ENCODE peak calls at places on chromosomes 13 and 19, in nine cellular contexts. N, A, V, B, G, Q, Z, H and J are unnamed samples.

GRCh38 chr19:15934332-15935078 is at the start of gene CYP4F11:
- DNase-seq in B (no peak), Z (no peak), N (no peak), G (no peak), Q (peak; percentile 42), V (no peak), H (peak; percentile 63), A (peak; percentile 65), J (no peak)

GRCh38 chr19:1780272-1780957 is 27.1 kb downstream of the ONECUT3 start:
- DNase-seq in Z (no peak), B (peak; percentile 28), A (no peak), Q (no peak), G (no peak), H (no peak), V (no peak), N (no peak), J (peak; percentile 40)

GRCh38 chr13:73177017-73177416 is 118.2 kb downstream of the KLF5 start:
- DNase-seq in N (no peak), B (no peak), G (no peak), H (no peak), Z (no peak), A (no peak), V (no peak), Q (no peak), J (no peak)

GRCh38 chr19:2952953-2953481 is 8.2 kb upstream of the ZNF77 start:
- DNase-seq in B (no peak), H (no peak), N (no peak), Q (no peak), G (no peak), A (no peak), V (no peak), Z (no peak), J (no peak)

GRCh38 chr13:105634059-105634458 is 901.4 kb downstream of the EFNB2 start:
- DNase-seq in G (no peak), B (peak; percentile 11), H (no peak), N (no peak), Q (no peak), V (no peak), Z (no peak), A (no peak), J (no peak)

GRCh38 chr19:2756477-2756876 is 16.7 kb upstream of the SLC39A3 start:
- DNase-seq in H (no peak), Z (no peak), N (no peak), A (no peak), V (no peak), B (no peak), Q (no peak), G (no peak), J (no peak)

GRCh38 chr19:54388001-54388802 is 23.5 kb upstream of the LAIR1 start:
- DNase-seq in Q (no peak), N (no peak), B (no peak), H (no peak), Z (no peak), G (no peak), A (peak; percentile 26), V (peak; percentile 51), J (no peak)

GRCh38 chr13:95295026-95295425 is 6.2 kb downstream of the ABCC4 start:
- DNase-seq in G (no peak), B (no peak), Q (no peak), Z (no peak), N (no peak), H (no peak), A (no peak), V (no peak), J (no peak)

GRCh38 chr13:49499889-49500660 is 4.3 kb downstream of the PHF11 start:
- DNase-seq in Z (no peak), Q (no peak), A (no peak), G (no peak), N (peak; percentile 62), H (no peak), V (no peak), B (peak; percentile 86), J (peak; percentile 79)

GRCh38 chr13:57588639-57589038 is 42.9 kb upstream of the PCDH17 start:
- DNase-seq in G (no peak), N (no peak), A (no peak), V (no peak), Z (no peak), H (no peak), Q (no peak), B (no peak), J (no peak)

GRCh38 chr19:54654447-54655321 is 8.1 kb upstream of the LILRB4 start:
- DNase-seq in A (no peak), G (no peak), Z (no peak), Q (no peak), H (no peak), B (no peak), N (no peak), V (peak; percentile 53), J (no peak)

GRCh38 chr13:53052675-53053074 is 24.1 kb downstream of the OLFM4 start:
- DNase-seq in N (no peak), Q (no peak), Z (no peak), G (no peak), V (no peak), A (no peak), B (no peak), H (no peak), J (no peak)

GRCh38 chr13:106917673-106918652 is 350.0 kb upstream of the ARGLU1 start:
- DNase-seq in H (peak; percentile 65), V (peak; percentile 85), A (peak; percentile 60), Z (peak; percentile 59), Q (peak; percentile 9), G (no peak), N (peak; percentile 47), B (peak; percentile 86), J (peak; percentile 35)

GRCh38 chr13:21625366-21625765 is 21.4 kb upstream of the MICU2 start:
- DNase-seq in N (no peak), V (peak; percentile 60), A (no peak), H (no peak), Q (no peak), Z (no peak), B (peak; percentile 51), G (no peak), J (peak; percentile 38)

GRCh38 chr13:96652506-96652905 is 341.8 kb downstream of the OXGR1 start:
- DNase-seq in B (peak; percentile 3), V (no peak), A (no peak), Q (no peak), G (no peak), H (no peak), Z (no peak), N (no peak), J (no peak)

GRCh38 chr13:57858376-57858775 is 226.8 kb downstream of the PCDH17 start:
- DNase-seq in A (no peak), G (no peak), Z (no peak), V (no peak), Q (no peak), B (no peak), N (no peak), H (no peak), J (no peak)

GRCh38 chr19:40249201-40249600 is 22.7 kb upstream of the CCNP start:
- DNase-seq in H (no peak), V (no peak), A (no peak), N (no peak), Z (no peak), B (no peak), Q (no peak), G (no peak), J (no peak)
- TF ChIP-seq CTCF in H (no peak), V (no peak), A (no peak), N (no peak), Z (no peak), B (no peak), Q (no peak), G (no peak), J (no peak)

GRCh38 chr19:35644206-35644986 is 2.9 kb downstream of the ETV2 start:
- DNase-seq in B (peak; percentile 91), V (peak; percentile 98), G (peak; percentile 74), H (peak; percentile 95), N (peak; percentile 73), Z (peak; percentile 91), Q (peak; percentile 90), A (peak; percentile 96), J (peak; percentile 89)
- TF ChIP-seq CTCF in B (no peak), V (no peak), G (no peak), H (no peak), N (no peak), Z (no peak), Q (no peak), A (no peak), J (no peak)

GRCh38 chr13:75760182-75760981 is 124.3 kb downstream of the LMO7 start:
- DNase-seq in B (peak; percentile 35), Q (no peak), Z (no peak), G (no peak), H (no peak), N (no peak), A (no peak), V (peak; percentile 12), J (no peak)
- TF ChIP-seq CTCF in B (no peak), Q (no peak), Z (peak; percentile 37), G (no peak), H (peak; percentile 28), N (no peak), A (no peak), V (no peak), J (no peak)

GRCh38 chr19:49613374-49613773 is 22.4 kb downstream of the PRR12 start:
- DNase-seq in N (no peak), G (no peak), V (no peak), Z (no peak), A (no peak), H (no peak), B (peak; percentile 55), Q (no peak), J (peak; percentile 23)

GRCh38 chr19:49616532-49616931 is 23.4 kb downstream of the RRAS start:
- DNase-seq in H (no peak), N (no peak), A (no peak), G (no peak), Q (no peak), Z (no peak), V (no peak), B (no peak), J (no peak)

GRCh38 chr19:49615861-49616260 is 24.1 kb downstream of the RRAS start:
- DNase-seq in Q (no peak), H (no peak), B (no peak), Z (no peak), A (no peak), G (no peak), N (no peak), V (no peak), J (no peak)

GRCh38 chr19:49616945-49617344 is 23.0 kb downstream of the RRAS start:
- DNase-seq in N (no peak), H (no peak), B (no peak), Z (no peak), A (no peak), G (no peak), Q (no peak), V (no peak), J (no peak)

DNA sequence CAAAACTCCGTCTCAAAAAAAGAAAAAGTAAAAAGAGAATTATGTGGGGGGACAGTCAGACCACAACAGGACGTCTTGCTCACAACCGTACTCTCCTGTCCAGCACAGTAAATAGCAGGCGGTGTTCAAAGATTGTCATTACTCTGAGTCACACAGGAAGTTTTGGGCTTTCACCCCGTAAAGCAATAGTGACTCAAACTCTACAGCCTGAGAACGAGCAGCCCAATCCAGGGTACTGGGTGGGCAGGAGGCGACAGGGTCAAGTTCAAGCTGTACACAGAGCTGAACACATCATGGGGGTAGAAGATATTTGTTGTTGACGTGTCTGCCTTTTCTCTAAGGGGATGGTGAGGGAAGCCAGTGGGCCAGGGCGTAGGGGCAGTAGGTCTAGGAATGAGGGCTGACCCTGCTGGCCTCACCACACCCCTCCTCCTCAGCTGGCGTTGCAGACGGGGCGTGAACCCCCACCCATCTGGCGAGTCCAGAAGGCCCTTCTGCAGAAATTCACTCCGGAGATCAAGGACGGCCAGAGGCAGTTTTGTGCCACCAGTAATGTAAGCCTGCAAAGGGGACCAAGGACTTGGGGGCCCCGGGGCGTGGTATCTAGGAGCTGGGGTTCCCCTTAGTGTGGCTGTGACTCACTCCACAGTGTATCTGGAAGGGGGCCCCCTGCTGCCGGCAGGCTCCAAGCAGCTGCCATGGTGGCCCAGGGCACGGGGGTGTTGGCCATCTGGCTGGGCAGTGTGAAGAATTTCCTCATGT is 23.3 kb downstream of the PRR12 start:
- DNase-seq in N (peak; percentile 24), V (no peak), A (no peak), B (peak; percentile 80), H (no peak), G (no peak), Z (no peak), Q (no peak), J (peak; percentile 89)
- TF ChIP-seq CTCF in N (no peak), V (no peak), A (no peak), B (peak; percentile 27), H (no peak), G (no peak), Z (no peak), Q (no peak), J (peak; percentile 72)